ENCODE peak calls at places on chromosomes 4 and X, in six cellular contexts. K is right cardiac atrium; F is stimulated activated CD4-positive, alpha-beta T cell treated with anti-CD3 and anti-CD28 coated beads, Interleukin-1b, Interleukin-23, amount 100 ng/mL, for 48 hours; Y is PC-3; H is RPMI7951; V is H54. W is an unnamed sample.

GRCh38 chr4:39770005-39770404 is 72.1 kb downstream of the UBE2K start:
- DNase-seq in K (no peak), F (no peak), Y (no peak), H (no peak), V (no peak), W (no peak)

GRCh38 chr4:157005193-157005592 is 33.6 kb upstream of the PDGFC start:
- DNase-seq in K (no peak), F (no peak), Y (no peak), H (no peak), V (no peak), W (no peak)

GRCh38 chr4:163920426-163920825 is 425.9 kb downstream of the TMA16 start:
- DNase-seq in K (no peak), F (no peak), Y (no peak), H (no peak), V (no peak), W (no peak)

GRCh38 chrX:155577682-155578081 is 35.1 kb downstream of the TMLHE start:
- DNase-seq in K (no peak), F (no peak), Y (no peak), H (no peak), V (no peak), W (no peak)

GRCh38 chr4:16253127-16253960 is 27.1 kb upstream of the TAPT1 start:
- DNase-seq in K (no peak), F (no peak), Y (peak; percentile 77), H (peak; percentile 76), V (peak; percentile 33), W (no peak)

GRCh38 chr4:56843421-56843899 is 22.0 kb upstream of the SPINK2 start:
- DNase-seq in K (no peak), F (no peak), Y (no peak), H (no peak), V (no peak), W (peak; percentile 21)

GRCh38 chr4:153798436-153798835 is 9.6 kb upstream of the SFRP2 start:
- DNase-seq in K (no peak), F (no peak), Y (no peak), H (no peak), V (no peak), W (no peak)

GRCh38 chr4:7073526-7074390 is 5.9 kb upstream of the GRPEL1 start:
- DNase-seq in K (no peak), F (peak; percentile 18), Y (peak; percentile 67), H (peak; percentile 64), V (peak; percentile 47), W (no peak)

GRCh38 chr4:112968456-112969159 is 80.8 kb upstream of the ANK2 start:
- DNase-seq in K (no peak), F (no peak), Y (peak; percentile 45), H (peak; percentile 5), V (no peak), W (no peak)

GRCh38 chr4:22237846-22238513 is 277.9 kb downstream of the ADGRA3 start:
- DNase-seq in K (no peak), F (no peak), Y (no peak), H (no peak), V (no peak), W (peak; percentile 38)

GRCh38 chr4:171851295-171851694 is 38.1 kb downstream of the GALNTL6 start:
- DNase-seq in K (no peak), F (no peak), Y (no peak), H (no peak), V (no peak), W (no peak)

GRCh38 chrX:78104447-78105176 is 564 bp downstream of the PGK1 start:
- DNase-seq in K (peak; percentile 66), F (peak; percentile 32), Y (peak; percentile 41), H (peak; percentile 68), V (peak; percentile 18), W (peak; percentile 39)

GRCh38 chr4:69078852-69079251 is 17.4 kb upstream of the UGT2B7 start:
- DNase-seq in K (no peak), F (no peak), Y (no peak), H (no peak), V (no peak), W (no peak)

GRCh38 chr4:142883433-142883832 is 37.3 kb upstream of the INPP4B start:
- DNase-seq in K (no peak), F (no peak), Y (peak; percentile 23), H (no peak), V (no peak), W (no peak)

GRCh38 chr4:24729041-24729730 is 66.2 kb upstream of the SOD3 start:
- DNase-seq in K (peak; percentile 67), F (no peak), Y (no peak), H (no peak), V (no peak), W (no peak)

GRCh38 chr4:78119698-78120097 is 62.6 kb downstream of the FRAS1 start:
- DNase-seq in K (no peak), F (no peak), Y (no peak), H (no peak), V (no peak), W (no peak)

GRCh38 chr4:148776944-148777343 is 334.7 kb upstream of the NR3C2 start:
- DNase-seq in K (no peak), F (no peak), Y (peak; percentile 14), H (no peak), V (no peak), W (no peak)

GRCh38 chrX:130718137-130718536 is 184.9 kb downstream of the ENOX2 start:
- DNase-seq in K (no peak), F (no peak), Y (no peak), H (no peak), V (no peak), W (no peak)

GRCh38 chrX:134542485-134542884 is 82.5 kb downstream of the HPRT1 start:
- DNase-seq in K (peak; percentile 29), F (no peak), Y (peak; percentile 73), H (peak; percentile 72), V (peak; percentile 45), W (no peak)

GRCh38 chr4:148857234-148857972 is 415.2 kb upstream of the NR3C2 start:
- DNase-seq in K (no peak), F (no peak), Y (no peak), H (no peak), V (no peak), W (no peak)

GRCh38 chr4:145435646-145436045 is 46.0 kb upstream of the SMAD1 start:
- DNase-seq in K (no peak), F (no peak), Y (peak; percentile 52), H (no peak), V (no peak), W (no peak)

GRCh38 chr4:105145913-105146285 is 777 bp upstream of the TET2 start:
- DNase-seq in K (peak; percentile 65), F (peak; percentile 31), Y (no peak), H (no peak), V (no peak), W (no peak)

GRCh38 chr4:11132478-11132877 is 296.2 kb downstream of the HS3ST1 start:
- DNase-seq in K (no peak), F (no peak), Y (no peak), H (no peak), V (no peak), W (no peak)

GRCh38 chr4:78018271-78019049 is 38.7 kb upstream of the FRAS1 start:
- DNase-seq in K (no peak), F (no peak), Y (no peak), H (no peak), V (no peak), W (no peak)

GRCh38 chr4:56870927-56871326 is 36.8 kb upstream of the REST start:
- DNase-seq in K (no peak), F (no peak), Y (no peak), H (peak; percentile 15), V (no peak), W (no peak)

GRCh38 chrX:68941385-68941952 is 112.6 kb downstream of the EFNB1 start:
- DNase-seq in K (no peak), F (no peak), Y (no peak), H (no peak), V (no peak), W (peak; percentile 9)

GRCh38 chr4:1206299-1207156 is 34.1 kb upstream of the SPON2 start:
- DNase-seq in K (peak; percentile 46), F (no peak), Y (no peak), H (no peak), V (no peak), W (no peak)

GRCh38 chr4:41722171-41722570 is 26.4 kb downstream of the PHOX2B start:
- DNase-seq in K (no peak), F (no peak), Y (no peak), H (no peak), V (no peak), W (no peak)

GRCh38 chrX:627510-627964 is 3.1 kb upstream of the SHOX start:
- DNase-seq in K (no peak), F (no peak), Y (no peak), H (no peak), V (no peak), W (peak; percentile 3)

GRCh38 chrX:133523526-133523925 is 108.2 kb upstream of the GPC4 start:
- DNase-seq in K (no peak), F (no peak), Y (no peak), H (no peak), V (no peak), W (no peak)

W was measured in mucosa of gallbladder.